ENCODE peak calls at places on chromosomes 16 and 17, in six cellular contexts. O, X, K, E, C and N are unnamed samples.

GRCh38 chr17:56540791-56541190 is 52.7 kb upstream of the NOG start:
- DNase-seq in X (no peak), K (no peak), E (no peak), C (no peak), O (peak; percentile 11), N (peak; percentile 0)

GRCh38 chr17:56988901-56989572 is 11.1 kb downstream of the SCPEP1 start:
- DNase-seq in C (no peak), K (no peak), X (no peak), E (no peak), O (no peak), N (no peak)

GRCh38 chr16:78503501-78504110 is 404.2 kb downstream of the WWOX start:
- DNase-seq in X (no peak), C (peak; percentile 37), O (peak; percentile 57), K (peak; percentile 70), E (peak; percentile 11), N (peak; percentile 63)

GRCh38 chr17:76405967-76406647 is 21.7 kb downstream of the SPHK1 start:
- DNase-seq in X (no peak), E (peak; percentile 35), O (no peak), K (peak; percentile 61), C (no peak), N (peak; percentile 32)

GRCh38 chr17:73340093-73340596 is 28.3 kb upstream of the CDC42EP4 start:
- DNase-seq in O (peak; percentile 94), E (peak; percentile 95), X (peak; percentile 71), K (peak; percentile 95), C (no peak), N (peak; percentile 93)

GRCh38 chr16:68284847-68285246 is 20.5 kb downstream of the SLC7A6 start:
- DNase-seq in E (no peak), K (no peak), X (no peak), C (no peak), O (no peak), N (no peak)

GRCh38 chr16:46961373-46962353 is 11.8 kb downstream of the DNAJA2 start:
- DNase-seq in O (peak; percentile 62), E (peak; percentile 43), X (no peak), K (peak; percentile 31), C (no peak), N (no peak)

GRCh38 chr17:74427048-74427762 is 4.7 kb upstream of the GPRC5C start:
- DNase-seq in K (no peak), X (no peak), O (no peak), C (no peak), E (no peak), N (no peak)

GRCh38 chr17:28725166-28725659 is 820 bp downstream of the TLCD1 start:
- DNase-seq in C (no peak), O (peak; percentile 54), X (no peak), E (peak; percentile 65), K (peak; percentile 76), N (peak; percentile 58)

GRCh38 chr16:84547539-84548058 is 43.1 kb upstream of the MEAK7 start:
- DNase-seq in X (no peak), E (no peak), K (no peak), C (no peak), O (no peak), N (peak; percentile 25)

GRCh38 chr16:73232555-73233422 is 184.9 kb upstream of the ZFHX3 start:
- DNase-seq in O (peak; percentile 54), X (peak; percentile 85), E (peak; percentile 100), C (no peak), K (peak; percentile 94), N (peak; percentile 94)

GRCh38 chr17:57989011-57989345 is 924 bp upstream of the VEZF1 start:
- DNase-seq in C (no peak), K (peak; percentile 49), X (no peak), O (no peak), E (peak; percentile 50), N (peak; percentile 48)

GRCh38 chr17:16417399-16417798 is 2.0 kb downstream of the TRPV2 start:
- DNase-seq in K (no peak), O (no peak), C (no peak), X (no peak), E (no peak), N (no peak)

GRCh38 chr16:72620348-72620747 is 427.6 kb downstream of the ZFHX3 start:
- DNase-seq in O (no peak), C (no peak), X (no peak), K (no peak), E (no peak), N (no peak)

GRCh38 chr16:47848481-47849109 is 307.2 kb downstream of the ABCC12 start:
- DNase-seq in O (peak; percentile 25), K (peak; percentile 44), C (no peak), X (peak; percentile 45), E (peak; percentile 55), N (peak; percentile 72)

GRCh38 chr16:68704232-68704867 is 32.7 kb upstream of the CDH1 start:
- DNase-seq in X (peak; percentile 11), C (peak; percentile 31), E (peak; percentile 48), K (peak; percentile 55), O (peak; percentile 55), N (peak; percentile 83)

GRCh38 chr16:21628196-21628726 is 24.1 kb downstream of the IGSF6 start:
- DNase-seq in X (no peak), C (no peak), O (no peak), K (no peak), E (no peak), N (no peak)

GRCh38 chr17:63631626-63632025 is 9.4 kb downstream of the MAP3K3 start:
- DNase-seq in X (no peak), K (no peak), O (no peak), E (no peak), C (no peak), N (no peak)

GRCh38 chr16:11038777-11039176 is 94.4 kb downstream of the CLEC16A start:
- DNase-seq in K (no peak), X (no peak), E (no peak), O (no peak), C (no peak), N (no peak)